ENCODE peak calls at places on chromosomes 3 and 15, in four cellular contexts. F is IMR-90, L is endothelial cell of umbilical vein, Y is K562. N is an unnamed sample.

GRCh38 chr15:85773916-85774315 is 20.8 kb downstream of the KLHL25 start:
- DNase-seq in Y (no peak), F (no peak), L (no peak), N (no peak)

GRCh38 chr3:160822931-160823330 is 66.9 kb downstream of the PPM1L start:
- DNase-seq in F (no peak), Y (no peak), L (no peak), N (no peak)

GRCh38 chr3:141812091-141812490 is 48.9 kb downstream of the GRK7 start:
- DNase-seq in Y (no peak), L (no peak), F (no peak), N (no peak)

GRCh38 chr3:18189651-18190050 is 235.5 kb downstream of the SATB1 start:
- DNase-seq in Y (no peak), F (peak; percentile 19), L (no peak), N (no peak)

GRCh38 chr3:135311699-135312098 is 516.6 kb downstream of the EPHB1 start:
- DNase-seq in Y (no peak), L (no peak), F (no peak), N (no peak)

GRCh38 chr3:66722675-66723074 is 221.9 kb upstream of the LRIG1 start:
- DNase-seq in F (peak; percentile 95), L (peak; percentile 91), Y (no peak), N (no peak)

GRCh38 chr3:131223373-131224289 is 157.9 kb upstream of the NUDT16 start:
- DNase-seq in L (no peak), Y (no peak), F (no peak), N (no peak)

GRCh38 chr3:48877671-48878070 is 21.0 kb downstream of the SLC25A20 start:
- DNase-seq in F (peak; percentile 36), Y (no peak), L (no peak), N (no peak)

GRCh38 chr3:190012314-190012782 is 108.3 kb downstream of the P3H2 start:
- DNase-seq in F (peak; percentile 54), Y (no peak), L (peak; percentile 40), N (no peak)

GRCh38 chr15:33071451-33071850 is 123.1 kb downstream of the FMN1 start:
- DNase-seq in F (peak; percentile 24), Y (no peak), L (no peak), N (no peak)

GRCh38 chr3:76199382-76199781 is 414.0 kb upstream of the ZNF717 start:
- DNase-seq in F (no peak), L (no peak), Y (no peak), N (no peak)

GRCh38 chr3:186212611-186213010 is 103.7 kb upstream of the ETV5 start:
- DNase-seq in L (no peak), F (no peak), Y (no peak), N (no peak)

GRCh38 chr3:30650348-30650995 is 44.1 kb downstream of the TGFBR2 start:
- DNase-seq in F (no peak), Y (no peak), L (no peak), N (no peak)

GRCh38 chr3:55204417-55204816 is 276.6 kb upstream of the LRTM1 start:
- DNase-seq in L (no peak), Y (no peak), F (peak; percentile 42), N (no peak)

GRCh38 chr3:156483961-156484787 is 70.7 kb downstream of the SSR3 start:
- DNase-seq in F (peak; percentile 66), L (peak; percentile 82), Y (no peak), N (peak; percentile 77)

GRCh38 chr15:40789119-40789518 is 17.8 kb upstream of the ZFYVE19 start:
- DNase-seq in F (no peak), Y (peak; percentile 70), L (no peak), N (no peak)

GRCh38 chr3:12984023-12984823 is 89.0 kb downstream of the IQSEC1 start:
- DNase-seq in L (peak; percentile 77), Y (peak; percentile 82), F (peak; percentile 66), N (no peak)

GRCh38 chr3:176953106-176954080 is 243.9 kb downstream of the TBL1XR1 start:
- DNase-seq in Y (no peak), L (no peak), F (peak; percentile 75), N (no peak)

GRCh38 chr15:83305696-83306291 is 21.3 kb upstream of the BNC1 start:
- DNase-seq in L (no peak), F (peak; percentile 57), Y (no peak), N (no peak)

GRCh38 chr3:45103334-45103733 is 42.8 kb downstream of the CDCP1 start:
- DNase-seq in L (no peak), Y (no peak), F (no peak), N (no peak)

GRCh38 chr15:74541494-74542191 is 623 bp downstream of the ARID3B start:
- DNase-seq in Y (peak; percentile 66), F (peak; percentile 78), L (peak; percentile 68), N (peak; percentile 74)

GRCh38 chr15:74543043-74543422 is 2.0 kb downstream of the ARID3B start:
- DNase-seq in Y (no peak), L (no peak), F (peak; percentile 33), N (no peak)

GRCh38 chr15:74545061-74545460 is 4.0 kb downstream of the ARID3B start:
- DNase-seq in F (peak; percentile 37), Y (no peak), L (no peak), N (no peak)

GRCh38 chr15:74542192-74543042 is 1.4 kb downstream of the ARID3B start:
- DNase-seq in Y (no peak), L (no peak), F (no peak), N (no peak)

GRCh38 chr15:74543583-74543982 is 2.6 kb downstream of the ARID3B start:
- DNase-seq in Y (no peak), L (no peak), F (no peak), N (no peak)
- H3K4me1 ChIP-seq in Y (peaks cover 28% of the 10 kb centered on the region), L (peaks cover 24% of the 10 kb centered on the region), F (peaks cover 6% of the 10 kb centered on the region), N (peaks cover 16% of the 10 kb centered on the region)

GRCh38 chr3:165210727-165211126 is 14.5 kb upstream of the SLITRK3 start:
- DNase-seq in L (no peak), F (no peak), Y (no peak), N (no peak)

GRCh38 chr3:165202995-165203394 is 6.8 kb upstream of the SLITRK3 start:
- DNase-seq in Y (no peak), F (no peak), L (no peak), N (no peak)

GRCh38 chr3:165204445-165204844 is 8.3 kb upstream of the SLITRK3 start:
- DNase-seq in Y (no peak), L (no peak), F (no peak), N (no peak)

GRCh38 chr3:165210132-165210531 is 13.9 kb upstream of the SLITRK3 start:
- DNase-seq in Y (no peak), L (no peak), F (no peak), N (no peak)

GRCh38 chr3:165206454-165207266 is 10.5 kb upstream of the SLITRK3 start:
- DNase-seq in F (peak; percentile 65), Y (peak; percentile 19), L (peak; percentile 64), N (no peak)
- TF ChIP-seq FOS in F (no peak), Y (no peak), L (no peak), N (no peak)

DNA sequence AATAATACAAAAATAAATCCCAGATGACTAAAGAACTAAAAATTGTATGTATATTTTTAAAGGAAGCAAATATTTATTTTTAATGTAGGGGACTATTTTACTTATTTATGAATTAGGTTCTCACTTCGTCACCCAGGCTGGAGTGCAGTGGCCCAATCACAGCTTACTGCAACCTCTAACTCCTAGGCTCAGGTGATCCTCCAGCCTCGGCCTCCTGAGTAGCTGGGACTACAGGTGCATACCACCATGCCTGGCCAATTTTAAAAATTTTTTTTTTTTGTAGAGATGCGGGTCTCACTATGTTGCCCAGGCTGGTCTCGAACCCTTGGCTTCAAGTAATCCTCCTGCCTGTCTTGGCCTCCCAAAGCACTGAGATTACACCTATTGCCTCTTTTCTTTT is 42.6 kb downstream of the CMTM7 start:
- DNase-seq in F (no peak), L (no peak), Y (no peak), N (no peak)
- H3K4me1 ChIP-seq in F (peaks cover 5% of the 10 kb centered on the region), L (peaks cover 11% of the 10 kb centered on the region), Y (no peaks in the 10 kb centered on the region), N (peaks cover 56% of the 10 kb centered on the region)

GRCh38 chr15:25736451-25736850 is 126.7 kb downstream of the ATP10A start:
- DNase-seq in L (no peak), Y (no peak), F (peak; percentile 24), N (no peak)
- TF ChIP-seq FOS in L (no peak), Y (no peak), F (no peak), N (no peak)

N was measured in GM12878.